ENCODE peak calls at places on chromosomes 16 and 17, in six cellular contexts. Y, N, D, W, Q and X are unnamed samples.

GRCh38 chr17:50429793-50430192 is 3.8 kb downstream of the ACSF2 start:
- DNase-seq in N (no peak), D (no peak), Y (no peak), Q (no peak), W (no peak), X (no peak)

GRCh38 chr16:62829615-62830014 is 793.4 kb upstream of the CDH8 start:
- DNase-seq in Q (no peak), D (no peak), N (no peak), Y (no peak), W (no peak), X (no peak)

GRCh38 chr17:77579717-77580116 is 378.8 kb upstream of the TNRC6C start:
- DNase-seq in Y (no peak), N (no peak), W (no peak), D (no peak), Q (no peak), X (no peak)

GRCh38 chr16:53789159-53789558 is 85.2 kb downstream of the FTO start:
- DNase-seq in Y (no peak), D (no peak), W (no peak), Q (no peak), N (no peak), X (no peak)

GRCh38 chr17:44982113-44982702 is 14.1 kb upstream of the C1QL1 start:
- DNase-seq in W (no peak), D (no peak), Q (no peak), Y (no peak), N (no peak), X (no peak)

GRCh38 chr17:4802228-4802627 is at the start of gene C17orf114:
- DNase-seq in Y (no peak), N (no peak), D (no peak), W (no peak), Q (no peak), X (no peak)

GRCh38 chr17:37368577-37368976 is 7.2 kb upstream of the C17orf78 start:
- DNase-seq in Y (no peak), W (no peak), D (no peak), Q (no peak), N (no peak), X (no peak)

GRCh38 chr17:75110307-75110937 is 653 bp downstream of the ARMC7 start:
- DNase-seq in Y (no peak), W (no peak), Q (no peak), D (peak; percentile 57), N (no peak), X (no peak)

GRCh38 chr17:12388206-12388605 is 277.5 kb upstream of the MYOCD start:
- DNase-seq in N (no peak), Q (no peak), D (no peak), Y (no peak), W (no peak), X (no peak)

GRCh38 chr17:81256616-81257015 is 17.5 kb downstream of the NDUFAF8 start:
- DNase-seq in N (no peak), Y (no peak), D (no peak), Q (no peak), W (no peak), X (no peak)

GRCh38 chr17:40548982-40549680 is 16.1 kb downstream of the CCR7 start:
- DNase-seq in Y (no peak), N (no peak), W (no peak), Q (peak; percentile 96), D (no peak), X (no peak)

GRCh38 chr17:74446551-74447500 is 14.9 kb downstream of the GPRC5C start:
- DNase-seq in Q (no peak), D (no peak), N (no peak), Y (no peak), W (no peak), X (no peak)

GRCh38 chr17:66508896-66509843 is 206.8 kb downstream of the PRKCA start:
- DNase-seq in Q (no peak), Y (no peak), N (no peak), D (peak; percentile 58), W (no peak), X (no peak)

GRCh38 chr17:8103549-8103948 is 14.8 kb downstream of the ALOXE3 start:
- DNase-seq in Q (no peak), Y (no peak), D (no peak), N (no peak), W (no peak), X (no peak)

GRCh38 chr17:55302407-55302787 is 37.6 kb downstream of the HLF start:
- DNase-seq in Y (no peak), D (no peak), N (no peak), Q (no peak), W (no peak), X (no peak)

GRCh38 chr16:62256406-62256805 is 220.2 kb upstream of the CDH8 start:
- DNase-seq in W (no peak), D (no peak), Q (no peak), Y (no peak), N (no peak), X (no peak)

GRCh38 chr17:12620200-12620720 is 45.4 kb upstream of the MYOCD start:
- DNase-seq in Q (no peak), D (no peak), Y (no peak), W (no peak), N (no peak), X (no peak)

GRCh38 chr17:38905375-38905774 is 20.0 kb upstream of the LASP1NB start:
- DNase-seq in W (no peak), D (no peak), Q (no peak), N (no peak), Y (no peak), X (no peak)

GRCh38 chr17:66466933-66467367 is 164.5 kb downstream of the PRKCA start:
- DNase-seq in N (no peak), D (peak; percentile 67), Q (peak; percentile 92), Y (no peak), W (no peak), X (no peak)

DNA sequence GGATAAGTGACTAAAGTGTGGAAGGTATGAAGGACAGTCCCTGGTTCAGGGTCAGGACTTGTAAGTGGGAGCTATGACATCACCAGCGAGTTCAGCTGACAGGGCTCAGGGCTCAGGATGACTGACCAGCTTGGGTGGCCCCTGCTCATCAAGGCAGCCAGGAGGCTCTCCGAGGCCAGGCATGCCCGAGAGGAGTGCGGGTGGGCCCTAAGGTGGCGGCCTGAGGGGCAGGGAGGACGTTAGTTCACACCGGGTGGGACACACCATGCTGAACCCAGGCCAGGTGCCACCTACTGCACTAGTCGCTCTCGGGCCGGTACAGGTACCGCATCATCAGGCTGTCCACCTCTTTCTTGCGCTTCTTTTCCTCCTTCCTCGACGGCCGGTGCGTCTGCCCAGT is 36.5 kb downstream of the PIPOX start:
- DNase-seq in W (no peak), D (no peak), N (no peak), Y (no peak), Q (no peak), X (no peak)
- TF ChIP-seq TAF1 in W (no peak), D (no peak), N (no peak), Y (no peak), Q (no peak), X (no peak)

GRCh38 chr16:10387378-10387681 is 1.5 kb downstream of the ATF7IP2 start:
- DNase-seq in W (no peak), N (no peak), Q (no peak), D (no peak), Y (no peak), X (no peak)

GRCh38 chr16:10388987-10389386 is 3.1 kb downstream of the ATF7IP2 start:
- DNase-seq in D (peak; percentile 46), Y (no peak), W (no peak), N (no peak), Q (no peak), X (no peak)

GRCh38 chr16:10386517-10387377 is 886 bp downstream of the ATF7IP2 start:
- DNase-seq in D (no peak), W (peak; percentile 5), Y (no peak), N (no peak), Q (peak; percentile 51), X (no peak)

GRCh38 chr16:10383626-10384025 is 2.2 kb upstream of the ATF7IP2 start:
- DNase-seq in W (no peak), Q (no peak), Y (no peak), N (no peak), D (no peak), X (no peak)

GRCh38 chr16:10385725-10386516 is at the start of gene ATF7IP2:
- DNase-seq in N (peak; percentile 89), W (peak; percentile 80), Q (peak; percentile 98), Y (peak; percentile 84), D (peak; percentile 97), X (peak; percentile 87)
- TF ChIP-seq POLR2A in N (peak; percentile 93), W (peak; percentile 100), Q (peak; percentile 100), Y (peak; percentile 96), D (peak; percentile 99), X (peak; percentile 97)

GRCh38 chr17:46944931-46945330 is 22.0 kb downstream of the GOSR2 start:
- DNase-seq in N (no peak), W (no peak), Q (no peak), D (no peak), Y (no peak), X (no peak)

GRCh38 chr17:46943218-46943510 is 20.2 kb downstream of the GOSR2 start:
- DNase-seq in N (no peak), Y (no peak), W (no peak), D (no peak), Q (no peak), X (no peak)

GRCh38 chr17:46943511-46944393 is 20.8 kb downstream of the GOSR2 start:
- DNase-seq in N (no peak), Q (peak; percentile 92), D (peak; percentile 48), W (no peak), Y (no peak), X (no peak)

GRCh38 chr17:46940692-46941404 is 17.9 kb downstream of the GOSR2 start:
- DNase-seq in N (peak; percentile 56), W (no peak), Y (peak; percentile 64), D (peak; percentile 84), Q (peak; percentile 85), X (peak; percentile 69)

GRCh38 chr17:46942441-46943217 is 19.7 kb downstream of the GOSR2 start:
- DNase-seq in W (no peak), Y (peak; percentile 62), D (peak; percentile 84), Q (peak; percentile 82), N (peak; percentile 66), X (peak; percentile 62)
- TF ChIP-seq POLR2AphosphoS5 in W (peak; percentile 27), Y (no peak), D (peak; percentile 16), Q (no peak), N (no peak), X (no peak)

GRCh38 chr17:6240001-6240400 is 169.8 kb downstream of the WSCD1 start:
- DNase-seq in Q (no peak), W (no peak), D (no peak), Y (no peak), N (no peak), X (no peak)

GRCh38 chr17:6240601-6241000 is 170.4 kb downstream of the WSCD1 start:
- DNase-seq in Q (no peak), N (no peak), D (no peak), Y (no peak), W (no peak), X (no peak)

GRCh38 chr17:6243186-6243585 is 173.0 kb downstream of the WSCD1 start:
- DNase-seq in N (no peak), D (no peak), W (no peak), Y (no peak), Q (no peak), X (no peak)

GRCh38 chr17:6241381-6241780 is 171.2 kb downstream of the WSCD1 start:
- DNase-seq in Y (no peak), Q (no peak), W (no peak), D (no peak), N (no peak), X (no peak)

DNA sequence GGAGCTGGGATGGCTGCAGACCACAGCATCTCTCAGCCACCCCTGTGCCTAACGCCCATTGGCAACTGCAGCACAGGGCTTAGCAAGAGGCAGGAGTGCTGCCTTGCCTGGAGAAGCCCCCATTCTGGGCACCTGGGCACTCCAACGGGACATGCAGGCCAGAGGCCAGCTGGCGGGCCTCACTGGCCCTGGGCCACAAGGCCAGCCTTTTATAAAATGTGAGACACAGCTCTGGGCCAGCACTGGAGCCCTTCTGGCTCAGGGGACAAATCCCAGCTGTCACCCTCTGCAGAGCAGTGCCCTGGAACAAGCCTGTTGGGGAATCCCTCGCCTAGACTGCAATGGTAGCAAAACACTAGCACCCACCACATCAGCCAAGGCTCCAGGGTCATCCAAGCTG is 171.8 kb downstream of the WSCD1 start:
- DNase-seq in Y (no peak), N (no peak), Q (no peak), W (no peak), D (no peak), X (no peak)
- TF ChIP-seq TAF1 in Y (no peak), N (no peak), Q (no peak), W (no peak), D (no peak), X (no peak)